ENCODE peak calls at places on chromosomes 11 and 22, in seven cellular contexts. F, K, G, E, I, A and L are unnamed samples.
A peak's percentile ranks its signal among the peaks of the same experiment; 100 is the strongest.

GRCh38 chr22:46803031-46803880 is 40.8 kb downstream of the TBC1D22A start:
- DNase-seq in G (peak; percentile 65), F (peak; percentile 55), K (peak; percentile 41), A (no peak), I (peak; percentile 63), E (peak; percentile 52), L (peak; percentile 16)

GRCh38 chr11:90113541-90113940 is 20.9 kb upstream of the NAALAD2 start:
- DNase-seq in F (no peak), A (no peak), G (no peak), E (no peak), I (peak; percentile 5), K (peak; percentile 19), L (no peak)

GRCh38 chr11:17036666-17037658 is 22.7 kb upstream of the PLEKHA7 start:
- DNase-seq in E (no peak), K (no peak), G (no peak), I (peak; percentile 10), A (no peak), F (no peak), L (no peak)

GRCh38 chr11:704799-705645 is 1.0 kb upstream of the EPS8L2 start:
- DNase-seq in K (no peak), F (no peak), E (no peak), G (no peak), I (peak; percentile 36), A (no peak), L (peak; percentile 67)

GRCh38 chr22:35846804-35847203 is 129.1 kb downstream of the APOL5 start:
- DNase-seq in K (no peak), A (no peak), E (no peak), I (no peak), F (no peak), G (no peak), L (no peak)

GRCh38 chr22:46067159-46068111 is 82.9 kb upstream of the PPARA start:
- DNase-seq in K (no peak), G (no peak), E (no peak), I (no peak), A (no peak), F (no peak), L (no peak)

GRCh38 chr11:66311470-66311964 is 5.3 kb downstream of the CD248 start:
- DNase-seq in A (no peak), G (no peak), K (no peak), F (no peak), E (no peak), I (no peak), L (no peak)

GRCh38 chr11:29127456-29127855 is 889.4 kb downstream of the KCNA4 start:
- DNase-seq in G (no peak), I (no peak), E (no peak), K (no peak), A (no peak), F (no peak), L (no peak)

GRCh38 chr11:32333335-32333991 is 101.9 kb downstream of the WT1 start:
- DNase-seq in G (peak; percentile 46), K (peak; percentile 76), A (peak; percentile 30), E (no peak), I (peak; percentile 52), F (peak; percentile 50), L (peak; percentile 79)